ENCODE peak calls at places on chromosome 12, in five cellular contexts. W, D, U, Z and F are unnamed samples.

GRCh38 chr12:122356192-122356635 is 66.3 kb downstream of the CLIP1 start:
- DNase-seq in W (no peak), D (peak; percentile 28), U (peak; percentile 42), Z (peak; percentile 38), F (peak; percentile 50)

GRCh38 chr12:105237671-105238070 is 1.7 kb upstream of the APPL2 start:
- DNase-seq in W (no peak), D (no peak), U (no peak), Z (no peak), F (no peak)

GRCh38 chr12:31773867-31774266 is 45.0 kb upstream of the AMN1 start:
- DNase-seq in W (no peak), D (no peak), U (no peak), Z (no peak), F (no peak)

GRCh38 chr12:11763760-11764520 is 114.5 kb downstream of the ETV6 start:
- DNase-seq in W (no peak), D (no peak), U (no peak), Z (no peak), F (no peak)

GRCh38 chr12:49832836-49833421 is 4.7 kb upstream of the NCKAP5L start:
- DNase-seq in W (no peak), D (no peak), U (peak; percentile 24), Z (no peak), F (no peak)

GRCh38 chr12:60415361-60415760 is 819.5 kb downstream of the SLC16A7 start:
- DNase-seq in W (no peak), D (no peak), U (no peak), Z (no peak), F (no peak)

GRCh38 chr12:22858849-22859569 is 234.0 kb downstream of the ETNK1 start:
- DNase-seq in W (no peak), D (no peak), U (no peak), Z (no peak), F (no peak)

GRCh38 chr12:31474751-31475150 is 116.2 kb downstream of the DENND5B start:
- DNase-seq in W (no peak), D (no peak), U (no peak), Z (no peak), F (no peak)

GRCh38 chr12:105289114-105289904 is 41.2 kb upstream of the C12orf75 start:
- DNase-seq in W (no peak), D (no peak), U (no peak), Z (no peak), F (no peak)

GRCh38 chr12:42426733-42427132 is 100.8 kb downstream of the PPHLN1 start:
- DNase-seq in W (no peak), D (no peak), U (no peak), Z (no peak), F (no peak)

GRCh38 chr12:99498756-99499155 is 148.8 kb upstream of the GARIN6 start:
- DNase-seq in W (no peak), D (no peak), U (peak; percentile 65), Z (no peak), F (no peak)

GRCh38 chr12:12353807-12354206 is 3.1 kb upstream of the BORCS5 start:
- DNase-seq in W (no peak), D (no peak), U (no peak), Z (no peak), F (no peak)

GRCh38 chr12:32541754-32542374 is 137.2 kb upstream of the DNM1L start:
- DNase-seq in W (no peak), D (no peak), U (no peak), Z (no peak), F (no peak)

GRCh38 chr12:69059465-69060457 is 126.8 kb upstream of the CPM start:
- DNase-seq in W (no peak), D (peak; percentile 18), U (peak; percentile 54), Z (no peak), F (no peak)

GRCh38 chr12:49293056-49293956 is 1.6 kb upstream of the PRPH start:
- DNase-seq in W (no peak), D (no peak), U (no peak), Z (no peak), F (no peak)

GRCh38 chr12:8987163-8987562 is 2.2 kb upstream of the KLRG1 start:
- DNase-seq in W (no peak), D (no peak), U (no peak), Z (no peak), F (no peak)